ENCODE peak calls at places on chromosomes 3 and 15, in ten cellular contexts. I is GM23338, A is GM23248, P is OCI-LY7, O is MM.1S, Z is PC-3, T is PC-9, R is Karpas-422, E is SK-N-SH, C is HCT116. L is an unnamed sample. For H3K9me2, the result is how much of the 10 kb centered on the place peaks cover.

GRCh38 chr3:114155370-114155821 is 23.5 kb downstream of the DRD3 start:
- DNase-seq in I (peak), A (peak), P (peak), O (no peak), Z (peak), T (peak), R (peak), E (peak), C (peak), L (peak)

GRCh38 chr15:77162872-77163633 is 92.1 kb upstream of the TSPAN3 start:
- DNase-seq in I (no peak), A (no peak), P (peak), O (no peak), Z (no peak), T (no peak), R (peak), E (no peak), C (no peak), L (no peak)

GRCh38 chr3:11385908-11386307 is 113.7 kb downstream of the ATG7 start:
- DNase-seq in I (peak), A (no peak), P (no peak), O (no peak), Z (peak), T (no peak), R (no peak), E (no peak), C (no peak), L (no peak)

GRCh38 chr3:30704931-30705890 is 98.8 kb downstream of the TGFBR2 start:
- DNase-seq in I (no peak), A (no peak), P (no peak), O (no peak), Z (no peak), T (no peak), R (no peak), E (no peak), C (no peak), L (no peak)

GRCh38 chr15:48087844-48088243 is 32.9 kb upstream of the SLC24A5 start:
- DNase-seq in I (no peak), A (no peak), P (no peak), O (no peak), Z (no peak), T (no peak), R (no peak), E (no peak), C (no peak), L (no peak)

GRCh38 chr3:179015551-179016020 is 56.0 kb downstream of the ZMAT3 start:
- DNase-seq in I (peak), A (peak), P (peak), O (peak), Z (peak), T (peak), R (peak), E (peak), C (peak), L (peak)

GRCh38 chr3:164459526-164460151 is 618.7 kb downstream of the SI start:
- DNase-seq in I (peak), A (no peak), P (no peak), O (no peak), Z (no peak), T (no peak), R (no peak), E (no peak), C (no peak), L (peak)

GRCh38 chr3:47405820-47406761 is 25.3 kb downstream of the PTPN23 start:
- DNase-seq in I (no peak), A (no peak), P (no peak), O (no peak), Z (no peak), T (no peak), R (no peak), E (no peak), C (no peak), L (no peak)

GRCh38 chr15:38844683-38845195 is 280.1 kb upstream of the RASGRP1 start:
- DNase-seq in I (no peak), A (peak), P (no peak), O (no peak), Z (no peak), T (no peak), R (no peak), E (no peak), C (no peak), L (no peak)

GRCh38 chr3:51637144-51637940 is 33.7 kb upstream of the TEX264 start:
- DNase-seq in I (no peak), A (no peak), P (no peak), O (no peak), Z (peak), T (peak), R (no peak), E (no peak), C (no peak), L (no peak)

GRCh38 chr15:59116141-59116540 is 11.2 kb downstream of the CCNB2 start:
- DNase-seq in I (no peak), A (peak), P (no peak), O (no peak), Z (no peak), T (no peak), R (no peak), E (no peak), C (no peak), L (no peak)

GRCh38 chr3:193902557-193903256 is 233.2 kb upstream of the HES1 start:
- DNase-seq in I (no peak), A (no peak), P (no peak), O (no peak), Z (no peak), T (no peak), R (no peak), E (no peak), C (no peak), L (no peak)

GRCh38 chr3:9231006-9231405 is 18.4 kb downstream of the SRGAP3 start:
- DNase-seq in I (no peak), A (no peak), P (no peak), O (no peak), Z (no peak), T (no peak), R (no peak), E (no peak), C (no peak), L (no peak)

GRCh38 chr3:139524841-139525538 is 14.6 kb downstream of the RBP1 start:
- DNase-seq in I (no peak), A (no peak), P (no peak), O (no peak), Z (no peak), T (no peak), R (no peak), E (no peak), C (no peak), L (no peak)

GRCh38 chr15:51861557-51862350 is 32.3 kb downstream of the TMOD3 start:
- DNase-seq in I (no peak), A (no peak), P (no peak), O (no peak), Z (peak), T (no peak), R (no peak), E (no peak), C (no peak), L (no peak)

GRCh38 chr3:158731938-158732855 is at the start of gene RARRES1:
- DNase-seq in I (peak), A (peak), P (no peak), O (no peak), Z (no peak), T (peak), R (no peak), E (peak), C (no peak), L (peak)

GRCh38 chr3:141738636-141739363 is 702 bp downstream of the RNF7 start:
- DNase-seq in I (no peak), A (peak), P (peak), O (peak), Z (peak), T (no peak), R (peak), E (peak), C (no peak), L (peak)

GRCh38 chr15:86231864-86232801 is 152.5 kb downstream of the AGBL1 start:
- DNase-seq in I (peak), A (peak), P (peak), O (peak), Z (peak), T (no peak), R (peak), E (peak), C (no peak), L (peak)

DNA sequence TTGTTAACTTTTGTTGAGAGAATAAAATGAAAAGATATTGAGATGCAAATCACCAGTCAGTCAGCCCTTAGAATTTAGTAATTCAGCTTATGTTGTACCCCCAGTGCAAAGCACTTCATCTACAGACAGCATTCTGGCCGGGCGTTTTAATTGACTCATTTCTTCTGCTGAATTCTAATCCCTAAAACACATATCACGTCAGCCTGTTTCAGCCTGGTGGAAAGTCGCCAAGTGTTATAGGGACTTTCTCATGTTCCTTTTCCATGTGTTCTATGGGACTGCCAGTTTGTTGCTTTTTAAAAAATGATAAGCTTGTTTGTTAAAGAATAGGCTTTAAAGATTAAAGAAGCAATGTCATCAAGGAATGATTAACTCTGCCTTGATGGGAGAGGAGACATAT is 169.7 kb upstream of the BFSP2 start:
- DNase-seq in I (no peak), A (no peak), P (no peak), O (no peak), Z (no peak), T (no peak), R (no peak), E (no peak), C (no peak), L (no peak)
- H3K9me2 ChIP-seq in I (under half), A (under half), P (under half), O (under half), Z (under half), T (under half), R (under half), E (under half), C (under half), L (under half)

DNA sequence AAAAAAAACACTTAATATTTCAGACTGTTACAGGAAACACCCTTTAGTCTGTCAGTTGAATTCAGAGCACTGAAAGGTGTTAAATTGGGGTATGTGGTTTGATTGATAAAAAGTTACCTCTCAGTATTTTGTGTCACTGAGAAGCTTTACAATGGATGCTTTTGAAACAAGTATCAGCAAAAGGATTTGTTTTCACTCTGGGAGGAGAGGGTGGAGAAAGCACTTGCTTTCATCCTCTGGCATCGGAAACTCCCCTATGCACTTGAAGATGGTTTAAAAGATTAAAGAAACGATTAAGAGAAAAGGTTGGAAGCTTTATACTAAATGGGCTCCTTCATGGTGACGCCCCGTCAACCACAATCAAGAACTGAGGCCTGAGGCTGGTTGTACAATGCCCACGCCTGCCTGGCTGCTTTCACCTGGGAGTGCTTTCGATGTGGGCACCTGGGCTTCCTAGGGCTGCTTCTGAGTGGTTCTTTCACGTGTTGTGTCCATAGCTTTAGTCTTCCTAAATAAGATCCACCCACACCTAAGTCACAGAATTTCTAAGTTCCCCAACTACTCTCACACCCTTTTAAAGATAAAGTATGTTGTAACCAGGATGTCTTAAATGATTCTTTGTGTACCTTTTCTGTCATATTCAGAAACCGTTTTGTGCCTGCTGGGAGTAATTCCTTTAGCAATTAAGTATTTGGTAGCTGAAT is 17.9 kb downstream of the TMEM43 start:
- DNase-seq in I (no peak), A (no peak), P (no peak), O (no peak), Z (no peak), T (no peak), R (no peak), E (no peak), C (no peak), L (no peak)
- H3K27ac ChIP-seq in I (peak), A (peak), P (no peak), O (no peak), Z (peak), T (peak), R (no peak), E (peak), C (no peak), L (peak)

DNA sequence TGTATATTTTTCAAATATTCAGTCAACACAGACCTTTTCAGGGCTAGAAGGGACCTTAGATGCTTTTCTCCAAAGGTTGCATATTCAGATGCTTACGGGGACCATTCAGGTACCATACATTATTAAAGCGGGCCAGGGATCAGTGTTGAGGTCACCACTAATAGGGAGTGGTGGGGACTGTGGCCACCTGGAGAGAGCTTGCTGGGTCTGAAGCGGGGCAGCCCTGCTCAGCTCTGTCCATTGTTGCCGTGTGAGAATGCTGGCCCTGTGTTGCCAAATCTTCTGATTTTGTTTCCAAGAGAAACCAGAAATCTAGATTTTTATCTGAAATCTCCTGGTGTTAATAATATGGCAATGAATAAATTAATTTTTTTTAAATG is 23.7 kb downstream of the ABHD2 start:
- DNase-seq in I (no peak), A (no peak), P (no peak), O (no peak), Z (no peak), T (no peak), R (no peak), E (no peak), C (no peak), L (no peak)
- H3K9me2 ChIP-seq in I (under half), A (under half), P (under half), O (under half), Z (under half), T (under half), R (under half), E (under half), C (under half), L (under half)

GRCh38 chr15:61227269-61228024 is 1.7 kb downstream of the RORA start:
- DNase-seq in I (peak), A (peak), P (no peak), O (no peak), Z (peak), T (peak), R (no peak), E (peak), C (no peak), L (peak)
- H3K27ac ChIP-seq in I (no peak), A (peak), P (no peak), O (no peak), Z (no peak), T (no peak), R (no peak), E (peak), C (no peak), L (no peak)

DNA sequence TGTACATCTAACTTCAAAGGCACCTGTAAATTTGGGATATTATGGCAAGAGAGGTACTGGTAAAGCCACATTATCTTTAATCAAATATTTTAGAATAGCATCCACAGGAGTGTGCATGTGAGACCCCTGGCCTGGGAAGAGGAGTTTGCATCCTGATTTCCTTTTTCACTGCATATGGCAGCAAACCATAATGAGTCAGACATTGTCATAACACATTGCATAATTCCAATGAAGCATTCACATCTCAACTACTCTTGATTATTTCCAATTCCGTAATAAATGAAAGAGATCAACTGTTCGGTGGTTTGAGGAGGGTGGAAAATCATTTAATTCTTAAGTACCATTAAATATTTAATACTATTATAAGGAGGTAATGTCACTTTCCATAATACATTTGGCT is 215.0 kb downstream of the MECOM start:
- DNase-seq in I (no peak), A (peak), P (no peak), O (no peak), Z (peak), T (no peak), R (no peak), E (no peak), C (no peak), L (no peak)
- H3K9me2 ChIP-seq in I (under half), A (under half), P (under half), O (under half), Z (under half), T (under half), R (under half), E (under half), C (under half), L (under half)

GRCh38 chr3:73055583-73056364 is 5.7 kb upstream of the EBLN2 start:
- DNase-seq in I (no peak), A (peak), P (no peak), O (no peak), Z (peak), T (no peak), R (peak), E (no peak), C (no peak), L (no peak)
- H3K27ac ChIP-seq in I (peak), A (peak), P (no peak), O (no peak), Z (no peak), T (peak), R (no peak), E (peak), C (no peak), L (peak)

GRCh38 chr3:2517479-2518188 is 419.0 kb downstream of the CNTN4 start:
- DNase-seq in I (no peak), A (no peak), P (no peak), O (no peak), Z (no peak), T (no peak), R (no peak), E (no peak), C (no peak), L (peak)
- H3K9me2 ChIP-seq in I (under half), A (under half), P (under half), O (under half), Z (under half), T (under half), R (under half), E (under half), C (under half), L (under half)

DNA sequence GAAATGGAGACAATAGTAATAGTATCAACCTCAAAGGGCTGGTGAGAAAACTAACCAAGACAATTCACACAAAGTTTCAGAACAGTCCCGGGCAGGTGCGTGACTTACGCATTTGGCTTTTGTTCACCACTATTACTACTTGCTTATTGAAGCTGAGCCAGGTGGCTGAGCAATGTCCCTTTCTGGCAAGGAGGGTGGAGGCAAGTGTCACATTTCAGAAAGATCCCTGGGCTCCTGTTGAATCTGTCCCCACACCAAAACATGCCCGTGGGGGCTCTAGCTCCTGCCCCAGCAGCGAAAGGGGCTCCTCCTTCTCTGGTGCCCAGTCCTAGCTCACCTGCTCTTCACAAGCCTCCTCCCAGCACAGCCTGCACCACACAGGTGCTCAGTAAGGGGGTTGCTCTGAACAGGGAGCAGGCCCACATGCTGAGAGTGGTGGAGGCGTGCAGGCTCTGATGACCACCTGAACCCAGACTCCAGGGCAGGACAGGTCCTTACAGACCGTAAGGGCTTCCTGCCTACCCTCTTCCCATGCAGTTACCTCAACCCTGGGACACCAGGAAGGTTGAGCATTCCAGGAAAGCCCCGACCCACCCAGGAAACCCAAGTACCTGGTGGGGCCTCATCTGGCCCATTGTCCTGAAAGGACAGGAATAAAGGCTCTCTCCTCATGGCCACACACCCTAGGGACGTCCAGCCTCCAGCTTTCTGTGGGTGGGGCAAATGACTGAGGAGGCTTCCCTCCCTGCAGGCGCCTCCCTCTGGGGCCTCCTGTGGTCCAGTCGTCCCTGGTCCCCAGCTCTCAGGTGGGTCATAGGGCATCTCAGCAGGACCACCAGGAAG is 32.6 kb downstream of the SEMA7A start:
- DNase-seq in I (no peak), A (peak), P (peak), O (peak), Z (peak), T (peak), R (peak), E (no peak), C (no peak), L (no peak)
- H3K27ac ChIP-seq in I (no peak), A (peak), P (no peak), O (peak), Z (peak), T (peak), R (peak), E (no peak), C (peak), L (no peak)

L was measured in hepatocyte.